ENCODE peak calls at places on chromosomes 11 and 22, in five cellular contexts. A is GM23338, F is HCT116, V is PC-3, J is GM23248. K is an unnamed sample. For H3K27me3, the result is how much of the 10 kb centered on the place peaks cover.

GRCh38 chr22:20154602-20155183 is 3.8 kb upstream of the CCDC188 start:
- DNase-seq in A (peak), F (no peak), V (no peak), J (no peak), K (no peak)

GRCh38 chr11:32962016-32962415 is 53.7 kb upstream of the DEPDC7 start:
- DNase-seq in A (no peak), F (no peak), V (no peak), J (peak), K (no peak)

GRCh38 chr11:62755086-62755615 is 1.2 kb upstream of the ZBTB3 start:
- DNase-seq in A (no peak), F (no peak), V (no peak), J (no peak), K (no peak)

GRCh38 chr11:110903830-110904229 is 191.6 kb upstream of the ARHGAP20 start:
- DNase-seq in A (no peak), F (no peak), V (peak), J (peak), K (peak)

GRCh38 chr11:16321148-16321547 is 35.2 kb downstream of the SOX6 start:
- DNase-seq in A (no peak), F (no peak), V (no peak), J (no peak), K (no peak)

GRCh38 chr11:82797595-82797971 is 63.9 kb upstream of the FAM181B start:
- DNase-seq in A (no peak), F (no peak), V (no peak), J (no peak), K (no peak)

GRCh38 chr22:19569976-19570375 is 45.8 kb upstream of the CLDN5 start:
- DNase-seq in A (no peak), F (no peak), V (no peak), J (no peak), K (no peak)

GRCh38 chr11:30451642-30452041 is 128.7 kb downstream of the ARL14EP start:
- DNase-seq in A (peak), F (no peak), V (no peak), J (no peak), K (no peak)

GRCh38 chr22:19831016-19831415 is 23.7 kb downstream of the GNB1L start:
- DNase-seq in A (no peak), F (no peak), V (no peak), J (no peak), K (no peak)

GRCh38 chr11:73463359-73463758 is 87.2 kb downstream of the RELT start:
- DNase-seq in A (no peak), F (no peak), V (peak), J (peak), K (no peak)

GRCh38 chr11:128244896-128245295 is 342.5 kb downstream of the ETS1 start:
- DNase-seq in A (no peak), F (no peak), V (peak), J (peak), K (no peak)

GRCh38 chr11:44833221-44833620 is 106.5 kb downstream of the TSPAN18 start:
- DNase-seq in A (no peak), F (no peak), V (no peak), J (no peak), K (no peak)

GRCh38 chr11:8287297-8288070 is 23.8 kb upstream of the LMO1 start:
- DNase-seq in A (no peak), F (no peak), V (no peak), J (no peak), K (peak)

GRCh38 chr11:10898763-10899541 is 41.1 kb upstream of the ZBED5 start:
- DNase-seq in A (no peak), F (no peak), V (no peak), J (no peak), K (no peak)

GRCh38 chr11:12246989-12247388 is 130.4 kb upstream of the PARVA start:
- DNase-seq in A (no peak), F (no peak), V (no peak), J (no peak), K (no peak)

GRCh38 chr11:66866420-66867010 is 9.7 kb downstream of the LRFN4 start:
- DNase-seq in A (no peak), F (no peak), V (no peak), J (no peak), K (no peak)

GRCh38 chr11:72732329-72732728 is 19.9 kb downstream of the ARAP1 start:
- DNase-seq in A (no peak), F (no peak), V (no peak), J (peak), K (no peak)

GRCh38 chr11:75312346-75312745 is 39.1 kb downstream of the ARRB1 start:
- DNase-seq in A (no peak), F (no peak), V (no peak), J (no peak), K (no peak)

GRCh38 chr22:40058265-40058664 is 63.5 kb downstream of the FAM83F start:
- DNase-seq in A (peak), F (no peak), V (no peak), J (no peak), K (peak)

GRCh38 chr11:129840236-129840635 is 24.6 kb downstream of the TMEM45B start:
- DNase-seq in A (no peak), F (no peak), V (peak), J (no peak), K (no peak)

GRCh38 chr22:20186183-20186870 is 35.5 kb upstream of the CCDC188 start:
- DNase-seq in A (peak), F (no peak), V (no peak), J (no peak), K (peak)

GRCh38 chr11:44766112-44766971 is 39.6 kb downstream of the TSPAN18 start:
- DNase-seq in A (peak), F (no peak), V (no peak), J (peak), K (no peak)

GRCh38 chr11:122146475-122146874 is 30.5 kb upstream of the BLID start:
- DNase-seq in A (no peak), F (peak), V (peak), J (peak), K (no peak)

GRCh38 chr11:47950396-47950795 is 30.0 kb upstream of the PTPRJ start:
- DNase-seq in A (no peak), F (no peak), V (no peak), J (no peak), K (no peak)

GRCh38 chr11:107276057-107276456 is 181.6 kb downstream of the CWF19L2 start:
- DNase-seq in A (no peak), F (no peak), V (no peak), J (no peak), K (no peak)

GRCh38 chr11:12316432-12316831 is 60.9 kb upstream of the PARVA start:
- DNase-seq in A (no peak), F (no peak), V (no peak), J (no peak), K (no peak)

GRCh38 chr11:221539-221938 is 14.0 kb downstream of the RIC8A start:
- DNase-seq in A (no peak), F (no peak), V (no peak), J (no peak), K (no peak)

DNA sequence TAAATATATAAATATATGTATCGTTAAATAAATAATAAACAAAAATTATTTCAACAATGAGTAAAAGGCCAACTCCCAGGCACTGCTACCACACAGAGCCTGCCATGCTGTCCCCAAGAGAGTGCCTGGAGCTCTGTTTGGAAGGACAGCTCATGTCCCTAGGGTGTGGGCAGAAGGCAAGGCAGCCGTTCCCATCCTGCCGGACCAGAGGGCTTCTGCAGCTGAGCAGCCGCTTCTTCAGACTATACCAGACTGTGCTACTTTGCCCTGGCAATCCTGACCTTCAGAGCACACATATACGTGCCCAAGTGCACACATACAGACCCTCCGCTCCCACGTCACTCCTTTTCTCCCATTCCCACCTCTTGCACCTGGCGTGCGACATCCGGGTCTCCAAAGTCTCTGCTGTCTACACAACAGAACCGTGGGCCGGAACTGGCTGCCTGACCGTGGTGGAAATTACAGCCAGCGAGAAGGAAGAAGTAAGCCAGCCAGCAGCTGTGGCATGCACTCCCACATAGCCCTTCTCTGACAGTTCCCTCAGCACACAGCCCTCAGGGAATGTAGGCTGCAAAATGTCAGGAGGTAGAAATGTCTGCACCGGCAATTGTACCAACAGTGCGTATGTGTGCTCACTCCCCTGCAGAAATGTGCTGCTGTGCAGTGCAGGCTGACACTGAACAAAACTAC is 24.0 kb downstream of the PAX6 start:
- DNase-seq in A (peak), F (no peak), V (no peak), J (no peak), K (peak)
- H3K27me3 ChIP-seq in A (under half), F (under half), V (under half), J (under half), K (under half)

DNA sequence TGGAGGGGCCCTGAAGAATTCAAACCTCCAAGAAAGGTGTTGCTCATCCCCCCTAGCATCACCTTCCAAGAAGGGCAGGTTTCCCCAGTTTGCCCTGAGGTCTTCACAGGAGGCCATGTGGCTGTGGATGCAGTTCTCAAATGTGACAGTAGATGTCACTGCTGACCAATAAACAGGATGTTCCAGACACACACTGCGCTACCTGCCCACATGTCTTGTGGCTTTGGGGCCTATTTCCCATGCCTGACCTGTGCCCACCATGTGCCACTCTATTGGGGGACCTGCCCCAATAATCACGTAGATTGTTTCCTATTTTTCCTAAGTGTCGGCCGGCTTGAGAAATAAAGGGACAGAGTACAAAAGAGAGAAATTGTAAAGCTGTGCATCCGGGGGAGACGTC is 4.5 kb downstream of the GSTT2 start:
- DNase-seq in A (peak), F (peak), V (no peak), J (peak), K (no peak)
- TF ChIP-seq EZH2phosphoT487 in A (no peak), F (no peak), V (no peak), J (no peak), K (no peak)

DNA sequence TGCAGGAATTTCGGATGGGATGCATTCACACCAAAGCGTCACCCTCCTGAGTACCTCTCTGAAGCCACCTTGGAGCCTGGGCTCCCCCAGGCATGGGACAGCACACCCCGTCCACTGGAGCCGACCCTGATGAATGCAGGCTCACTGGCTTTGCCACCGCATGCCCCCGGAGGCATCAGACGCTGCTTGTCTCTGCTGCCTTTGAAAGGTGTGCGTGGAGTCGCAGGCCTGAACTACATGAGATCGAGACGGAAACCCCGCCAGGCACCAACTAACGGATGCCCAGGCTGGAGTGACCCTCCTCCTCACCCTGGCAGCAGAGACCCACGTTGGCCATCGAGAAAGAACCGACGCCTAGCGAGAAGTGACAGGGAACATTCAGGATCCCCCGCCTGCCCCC is 22.5 kb downstream of the KRTAP5-5 start:
- DNase-seq in A (no peak), F (no peak), V (no peak), J (no peak), K (no peak)
- H3K27me3 ChIP-seq in A (under half), F (under half), V (under half), J (under half), K (under half)

GRCh38 chr22:46013460-46014416 is 36.8 kb upstream of the WNT7B start:
- DNase-seq in A (peak), F (peak), V (peak), J (peak), K (peak)

GRCh38 chr22:46012182-46012880 is 35.4 kb upstream of the WNT7B start:
- DNase-seq in A (no peak), F (no peak), V (no peak), J (no peak), K (no peak)

GRCh38 chr22:46011627-46012181 is 34.7 kb upstream of the WNT7B start:
- DNase-seq in A (no peak), F (no peak), V (no peak), J (no peak), K (no peak)

GRCh38 chr22:46010951-46011626 is 34.1 kb upstream of the WNT7B start:
- DNase-seq in A (no peak), F (no peak), V (no peak), J (no peak), K (no peak)

GRCh38 chr22:46012881-46013281 is 35.9 kb upstream of the WNT7B start:
- DNase-seq in A (no peak), F (no peak), V (no peak), J (no peak), K (no peak)
- TF ChIP-seq EZH2phosphoT487 in A (no peak), F (no peak), V (no peak), J (no peak), K (no peak)

GRCh38 chr11:114170226-114170625 is 110.7 kb downstream of the ZBTB16 start:
- DNase-seq in A (no peak), F (no peak), V (no peak), J (no peak), K (peak)
- H3K27me3 ChIP-seq in A (under half), F (half or more), V (half or more), J (under half), K (under half)

GRCh38 chr22:36977401-36977861 is 41.8 kb downstream of the TST start:
- DNase-seq in A (peak), F (no peak), V (peak), J (peak), K (peak)
- TF ChIP-seq EZH2phosphoT487 in A (no peak), F (no peak), V (no peak), J (no peak), K (no peak)

GRCh38 chr22:49658902-49659280 is 168.8 kb downstream of the BRD1 start:
- DNase-seq in A (no peak), F (no peak), V (no peak), J (no peak), K (no peak)
- H3K27me3 ChIP-seq in A (under half), F (under half), V (half or more), J (under half), K (under half)

GRCh38 chr11:9722893-9723292 is 59.0 kb downstream of the SWAP70 start:
- DNase-seq in A (peak), F (no peak), V (no peak), J (no peak), K (no peak)

GRCh38 chr11:9717719-9718118 is 53.8 kb downstream of the SWAP70 start:
- DNase-seq in A (peak), F (no peak), V (peak), J (peak), K (no peak)

GRCh38 chr11:9717040-9717357 is 53.1 kb downstream of the SWAP70 start:
- DNase-seq in A (no peak), F (no peak), V (no peak), J (no peak), K (no peak)

GRCh38 chr11:9722023-9722422 is 58.1 kb downstream of the SWAP70 start:
- DNase-seq in A (no peak), F (no peak), V (no peak), J (no peak), K (no peak)

GRCh38 chr11:9719949-9720646 is 56.2 kb downstream of the SWAP70 start:
- DNase-seq in A (no peak), F (no peak), V (peak), J (peak), K (no peak)
- TF ChIP-seq EZH2phosphoT487 in A (no peak), F (no peak), V (no peak), J (no peak), K (no peak)

GRCh38 chr11:124754309-124754708 is 2.3 kb upstream of the VSIG2 start:
- DNase-seq in A (no peak), F (no peak), V (peak), J (no peak), K (no peak)
- H3K27me3 ChIP-seq in A (half or more), F (under half), V (under half), J (half or more), K (half or more)

DNA sequence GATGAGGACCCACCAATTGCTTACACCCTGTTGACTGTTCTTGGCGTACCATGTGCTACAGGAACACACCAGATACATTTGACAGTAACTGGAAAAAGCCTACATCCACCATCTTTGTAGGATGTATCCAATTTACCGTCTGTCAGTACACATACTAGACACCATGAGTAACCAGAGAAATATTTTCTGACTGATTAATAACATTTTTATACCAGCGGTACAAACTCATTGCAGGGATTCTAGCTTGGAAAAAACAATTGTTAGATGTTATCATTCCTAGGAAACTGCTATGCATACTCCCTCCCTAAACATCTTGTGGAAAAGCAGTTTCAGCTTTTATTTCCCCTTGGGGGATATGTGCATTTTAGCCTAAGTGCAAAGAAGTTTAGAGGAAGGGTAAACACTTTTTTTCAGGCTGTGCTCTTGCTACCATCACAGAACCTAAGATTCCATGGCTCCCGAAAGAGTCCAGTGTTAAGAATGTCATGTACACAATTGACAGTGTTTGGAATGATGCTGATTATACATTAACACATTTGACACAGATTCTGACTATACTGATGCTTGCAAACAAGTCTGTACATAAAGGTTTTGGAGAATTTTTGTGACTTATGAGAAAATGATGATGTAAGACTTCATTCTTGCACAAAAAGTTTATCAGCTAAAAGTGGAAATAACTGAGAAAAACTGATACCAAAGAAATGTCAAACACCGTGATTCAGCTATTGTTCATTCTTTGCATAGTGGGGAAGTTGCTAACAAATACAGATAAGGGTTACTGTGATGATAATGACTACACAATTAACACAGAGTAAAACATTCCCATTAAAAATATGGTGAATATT is 23.7 kb downstream of the NCF4 start:
- DNase-seq in A (no peak), F (no peak), V (no peak), J (peak), K (no peak)
- TF ChIP-seq EZH2phosphoT487 in A (no peak), F (no peak), V (no peak), J (no peak), K (no peak)